ENCODE peak calls at places on chromosomes 2 and 18, in ten cellular contexts. Y is endothelial cell; W is H9; B is NCI-H1092; D is WERI-Rb-1; X is ovary; C is left cardiac atrium; V is activated T-cell treated with anti-CD3 and anti-CD28 coated beads, Interleukin-2, amount 50 U/mL, for 4 hours; G is fibroblast of the conjunctiva; T is breast epithelium. J is an unnamed sample.

GRCh38 chr18:58805482-58806187 is 59.0 kb upstream of the ZNF532 start:
- DNase-seq in Y (no peak), W (no peak), B (peak; percentile 90), D (peak; percentile 60), X (no peak), C (no peak), V (no peak), G (no peak), T (peak; percentile 42), J (no peak)

GRCh38 chr2:128396946-128397345 is 78.3 kb upstream of the HS6ST1 start:
- DNase-seq in Y (no peak), W (no peak), B (no peak), D (no peak), X (no peak), C (no peak), V (no peak), G (no peak), T (no peak), J (no peak)

GRCh38 chr18:49016648-49017539 is 66.1 kb upstream of the SMAD7 start:
- DNase-seq in Y (no peak), W (peak; percentile 76), B (no peak), D (peak; percentile 24), X (peak; percentile 46), C (peak; percentile 48), V (no peak), G (peak; percentile 42), T (peak; percentile 60), J (no peak)

GRCh38 chr18:67265464-67266245 is 250.9 kb downstream of the DSEL start:
- DNase-seq in Y (no peak), W (no peak), B (no peak), D (no peak), X (no peak), C (no peak), V (no peak), G (peak; percentile 29), T (no peak), J (no peak)

GRCh38 chr2:3476386-3477033 is 42.8 kb downstream of the ADI1 start:
- DNase-seq in Y (no peak), W (no peak), B (no peak), D (no peak), X (no peak), C (peak; percentile 13), V (no peak), G (peak; percentile 36), T (no peak), J (no peak)

GRCh38 chr2:171460537-171460936 is 26.5 kb downstream of the DCAF17 start:
- DNase-seq in Y (no peak), W (no peak), B (no peak), D (no peak), X (no peak), C (no peak), V (no peak), G (no peak), T (no peak), J (no peak)

GRCh38 chr2:151437630-151438029 is 27.9 kb downstream of the RIF1 start:
- DNase-seq in Y (no peak), W (no peak), B (no peak), D (no peak), X (no peak), C (no peak), V (no peak), G (no peak), T (no peak), J (peak; percentile 18)

GRCh38 chr2:129797489-129798300 is 181.8 kb upstream of the RAB6C start:
- DNase-seq in Y (no peak), W (no peak), B (no peak), D (no peak), X (no peak), C (no peak), V (no peak), G (no peak), T (no peak), J (no peak)

GRCh38 chr2:66030553-66030952 is 404.4 kb upstream of the MEIS1 start:
- DNase-seq in Y (peak; percentile 4), W (no peak), B (no peak), D (no peak), X (no peak), C (no peak), V (no peak), G (no peak), T (no peak), J (no peak)

GRCh38 chr2:158967731-158968395 is 577 bp upstream of the TANC1 start:
- DNase-seq in Y (peak; percentile 55), W (peak; percentile 61), B (no peak), D (peak; percentile 54), X (peak; percentile 50), C (peak; percentile 68), V (no peak), G (no peak), T (peak; percentile 34), J (no peak)

GRCh38 chr2:235685024-235685721 is 191.3 kb downstream of the AGAP1 start:
- DNase-seq in Y (no peak), W (no peak), B (no peak), D (no peak), X (no peak), C (no peak), V (no peak), G (no peak), T (no peak), J (no peak)

GRCh38 chr2:239935789-239936758 is 89.1 kb downstream of the NDUFA10 start:
- DNase-seq in Y (peak; percentile 2), W (peak; percentile 20), B (no peak), D (peak; percentile 10), X (no peak), C (peak; percentile 21), V (peak; percentile 2), G (no peak), T (no peak), J (no peak)

GRCh38 chr2:658426-658825 is 18.8 kb downstream of the TMEM18 start:
- DNase-seq in Y (no peak), W (peak; percentile 15), B (no peak), D (no peak), X (no peak), C (no peak), V (no peak), G (no peak), T (no peak), J (no peak)

GRCh38 chr2:186558512-186559276 is 31.2 kb upstream of the ITGAV start:
- DNase-seq in Y (no peak), W (no peak), B (no peak), D (no peak), X (no peak), C (no peak), V (no peak), G (no peak), T (no peak), J (no peak)

GRCh38 chr2:12340164-12340563 is 376.6 kb upstream of the TRIB2 start:
- DNase-seq in Y (no peak), W (no peak), B (no peak), D (no peak), X (no peak), C (no peak), V (no peak), G (no peak), T (no peak), J (no peak)

J was measured in effector memory CD8-positive, alpha-beta T cell.